ENCODE peak calls at places on chromosomes 16 and 17, in four cellular contexts. O is AG04450, H is fibroblast of lung, Y is astrocyte of the spinal cord. Q is an unnamed sample.
A peak's percentile ranks its signal among the peaks of the same experiment; 100 is the strongest.

GRCh38 chr16:13550254-13550653 is 369.7 kb upstream of the ERCC4 start:
- DNase-seq in O (no peak), H (no peak), Y (no peak), Q (no peak)

GRCh38 chr16:10989494-10989893 is 45.1 kb downstream of the CLEC16A start:
- DNase-seq in O (no peak), H (no peak), Y (no peak), Q (no peak)

GRCh38 chr17:74987418-74987908 is at the start of gene CDR2L:
- DNase-seq in O (peak; percentile 75), Y (peak; percentile 95), H (peak; percentile 90), Q (peak; percentile 80)

GRCh38 chr17:10278218-10278617 is 79.8 kb upstream of the GAS7 start:
- DNase-seq in Y (no peak), O (no peak), H (no peak), Q (no peak)

GRCh38 chr17:61797283-61797682 is 66.0 kb downstream of the BRIP1 start:
- DNase-seq in H (no peak), Y (no peak), O (no peak), Q (no peak)

GRCh38 chr16:46787909-46788308 is 39.8 kb upstream of the MYLK3 start:
- DNase-seq in O (no peak), Y (no peak), H (no peak), Q (no peak)

GRCh38 chr16:11232852-11233726 is 22.9 kb downstream of the SOCS1 start:
- DNase-seq in Y (no peak), H (no peak), O (no peak), Q (no peak)

GRCh38 chr17:44039829-44040635 is 25.3 kb upstream of the TMEM101 start:
- DNase-seq in H (no peak), O (no peak), Y (peak; percentile 11), Q (no peak)

GRCh38 chr17:8556074-8556473 is 74.5 kb downstream of the MYH10 start:
- DNase-seq in H (no peak), Y (no peak), O (no peak), Q (no peak)

GRCh38 chr17:60637683-60638082 is 37.7 kb downstream of the PPM1D start:
- DNase-seq in H (no peak), O (no peak), Y (no peak), Q (no peak)

DNA sequence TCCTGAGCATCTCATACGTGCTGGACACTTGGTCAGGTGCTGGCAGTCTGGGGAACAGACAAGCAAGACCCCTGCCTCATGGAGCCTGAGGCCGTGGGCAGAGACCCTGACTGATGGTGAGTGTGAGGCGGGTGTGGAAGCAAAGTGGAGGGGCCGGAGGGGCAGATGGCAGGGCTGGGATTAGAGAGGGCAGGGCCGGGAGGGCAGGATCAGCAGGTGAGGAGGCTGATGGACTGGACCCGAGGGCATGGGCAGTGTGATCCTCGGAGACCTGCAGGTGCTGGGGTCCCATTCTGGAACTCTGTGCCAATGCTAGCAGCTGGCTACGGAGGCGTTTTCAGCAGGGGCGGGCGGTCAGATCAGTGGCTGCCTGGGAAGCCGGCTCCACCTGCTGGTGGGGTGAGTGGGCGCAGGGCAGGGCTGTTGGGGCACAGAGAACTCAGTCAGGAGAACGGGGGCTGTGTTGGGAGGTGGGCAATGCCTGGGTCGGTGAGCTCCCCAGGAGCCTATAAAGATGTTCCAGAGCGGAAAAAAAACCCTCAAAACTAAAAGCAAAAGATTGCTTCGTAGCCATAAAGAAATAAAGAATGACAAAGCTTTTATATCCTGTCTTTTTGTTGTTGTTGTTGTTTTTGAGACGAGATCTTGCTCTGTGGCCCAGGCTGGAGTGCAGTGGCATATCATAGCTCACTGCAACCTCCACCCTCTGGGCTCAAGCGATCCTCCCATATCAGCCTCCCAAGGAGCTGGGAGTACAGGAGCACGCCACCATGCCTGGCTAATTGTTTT is 8.9 kb upstream of the C16orf74 start:
- DNase-seq in H (no peak), O (no peak), Y (no peak), Q (no peak)
- TF ChIP-seq CTCF in H (peak; percentile 29), O (peak; percentile 38), Y (peak; percentile 41), Q (peak; percentile 26)

DNA sequence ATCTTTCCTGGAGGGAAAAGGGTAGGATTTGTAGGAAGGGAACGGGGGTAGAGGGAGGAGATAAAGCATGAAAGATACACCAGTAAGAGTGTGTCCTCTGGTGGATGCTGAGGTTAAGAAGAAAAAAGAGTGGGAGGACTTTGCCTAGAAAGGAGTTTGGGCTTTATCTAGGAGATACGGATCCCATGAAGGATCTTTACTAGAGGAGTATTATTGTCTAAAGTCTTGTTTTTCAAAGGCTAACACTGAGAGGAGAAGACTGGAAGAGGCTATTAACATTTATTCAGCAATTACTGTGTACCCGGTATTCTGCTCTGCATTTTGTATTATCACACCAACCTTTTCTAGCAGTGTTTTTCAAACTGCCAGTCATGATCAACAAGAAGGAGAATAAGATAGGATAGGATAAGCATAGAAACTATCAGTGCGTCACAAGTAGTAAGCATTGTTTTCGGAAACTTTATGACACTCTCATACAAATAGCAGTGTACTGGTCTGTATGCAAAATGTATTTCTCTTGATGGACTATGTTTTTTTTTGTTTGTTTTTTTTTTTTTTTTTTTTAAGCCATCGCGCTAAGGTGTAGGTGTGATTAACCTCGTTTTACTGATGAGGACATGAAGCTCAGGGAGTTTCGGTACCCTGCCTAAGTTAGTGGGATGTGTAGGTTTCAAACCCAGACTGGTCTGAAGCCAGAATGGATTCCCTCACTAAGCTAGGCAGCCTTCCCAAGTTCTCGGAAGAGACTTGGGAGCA is 1.4 kb upstream of the SP2 start:
- DNase-seq in H (no peak), O (no peak), Y (no peak), Q (no peak)
- TF ChIP-seq CTCF in H (no peak), O (no peak), Y (no peak), Q (no peak)

GRCh38 chr16:14600164-14600563 is 29.9 kb downstream of the PARN start:
- DNase-seq in H (peak; percentile 42), O (no peak), Y (peak; percentile 52), Q (peak; percentile 2)
- TF ChIP-seq CTCF in H (peak; percentile 23), O (peak; percentile 54), Y (peak; percentile 52), Q (peak; percentile 26)

GRCh38 chr17:17564896-17565295 is 26.6 kb downstream of the PEMT start:
- DNase-seq in O (no peak), H (no peak), Y (no peak), Q (no peak)
- TF ChIP-seq CTCF in O (no peak), H (no peak), Y (no peak), Q (no peak)

GRCh38 chr16:30948956-30949654 is at the start of gene ORAI3:
- DNase-seq in Y (peak; percentile 53), H (peak; percentile 63), O (no peak), Q (no peak)

GRCh38 chr16:30950516-30951073 is 1.7 kb downstream of the ORAI3 start:
- DNase-seq in Y (no peak), O (no peak), H (no peak), Q (no peak)

GRCh38 chr16:30951193-30951592 is 2.3 kb downstream of the ORAI3 start:
- DNase-seq in O (no peak), Y (no peak), H (no peak), Q (no peak)

GRCh38 chr16:30948087-30948955 is 547 bp upstream of the ORAI3 start:
- DNase-seq in H (peak; percentile 99), O (peak; percentile 91), Y (peak; percentile 98), Q (peak; percentile 94)

DNA sequence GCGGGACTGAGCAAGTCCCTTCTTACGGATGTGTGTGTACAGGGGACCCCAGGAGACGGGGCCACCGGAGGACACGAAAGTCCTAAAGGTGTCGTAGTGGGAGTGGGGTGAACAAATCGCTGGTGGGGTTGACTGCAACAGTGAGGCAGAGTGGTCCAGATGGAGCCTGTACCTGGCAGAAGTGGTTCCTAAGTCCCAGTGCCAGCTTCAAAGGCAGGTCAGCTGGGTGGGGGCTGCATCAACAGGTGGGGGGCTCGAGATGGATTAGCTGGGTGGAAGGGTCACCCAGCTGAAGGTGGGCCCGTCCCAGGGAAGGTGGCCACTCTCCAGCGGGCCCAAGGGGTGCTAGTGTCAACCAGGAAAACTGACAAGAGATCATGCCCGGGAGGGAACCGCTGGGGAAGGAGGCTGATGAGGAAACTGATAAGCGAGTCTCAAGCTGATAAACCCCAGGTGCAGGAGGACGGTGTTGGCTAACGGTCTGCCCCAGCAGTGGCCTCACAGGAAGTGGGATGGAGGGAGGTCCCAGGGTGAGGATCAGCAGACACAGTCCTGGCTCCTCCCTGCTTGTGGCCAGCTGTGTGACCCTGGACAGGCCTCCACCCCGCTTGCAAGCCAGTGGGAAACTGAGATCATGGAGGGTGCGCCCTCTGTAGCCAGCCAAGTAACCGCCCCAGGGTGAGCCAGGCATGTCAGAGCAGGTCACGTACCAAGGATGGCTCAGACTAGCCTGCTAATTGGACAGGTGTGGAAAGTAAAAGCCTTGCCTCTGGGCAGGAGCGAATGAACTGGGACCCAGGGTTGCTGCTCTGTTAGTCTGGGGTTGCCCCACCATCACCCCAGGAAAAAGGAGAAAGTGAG is 1.0 kb downstream of the ORAI3 start:
- DNase-seq in O (no peak), H (peak; percentile 94), Y (peak; percentile 60), Q (peak; percentile 81)
- TF ChIP-seq CTCF in O (peak; percentile 13), H (no peak), Y (no peak), Q (peak; percentile 7)

DNA sequence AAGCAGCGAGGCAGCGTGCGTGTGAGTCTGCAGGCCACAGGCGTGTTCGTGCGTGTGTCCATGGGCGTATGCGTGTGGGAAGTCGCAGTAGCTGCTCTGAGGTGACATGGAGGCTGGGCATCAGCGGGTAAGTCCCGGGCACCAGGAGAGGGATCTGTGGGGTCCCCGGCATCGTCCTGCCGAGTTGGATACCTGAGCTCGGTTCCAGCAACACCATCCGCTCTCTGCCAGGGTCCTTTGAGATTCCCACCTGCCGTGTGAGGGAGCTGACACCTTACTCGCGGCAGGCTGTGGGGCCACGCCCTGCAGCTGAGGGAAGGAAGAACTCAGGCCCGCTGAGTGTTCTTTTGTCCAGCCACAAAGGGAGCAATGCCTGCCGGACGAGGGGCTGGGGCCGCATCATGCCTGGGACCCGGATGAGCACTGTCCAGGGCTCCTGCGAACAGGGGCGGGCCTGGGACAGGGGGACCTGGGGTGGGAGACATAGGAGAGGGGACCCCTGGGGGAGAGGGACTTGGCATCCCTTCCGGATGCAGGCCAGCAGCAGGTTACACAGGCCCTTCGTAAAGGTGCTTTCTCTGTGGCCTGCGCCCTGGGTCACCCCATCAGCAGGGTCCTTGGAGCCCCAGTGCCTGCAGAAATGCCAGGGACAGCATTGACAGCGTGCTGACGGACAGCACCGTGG is 5.0 kb upstream of the SNAI3 start:
- DNase-seq in O (no peak), Y (no peak), H (no peak), Q (no peak)
- TF ChIP-seq CTCF in O (no peak), Y (no peak), H (no peak), Q (no peak)

GRCh38 chr17:19718613-19719364 is 2.4 kb upstream of the SLC47A2 start:
- DNase-seq in O (no peak), Y (no peak), H (no peak), Q (no peak)
- TF ChIP-seq CTCF in O (peak; percentile 7), Y (peak; percentile 14), H (peak; percentile 12), Q (no peak)